ENCODE peak calls at places on chromosome 20, in five cellular contexts. W is upper lobe of right lung, V is transverse colon, Z is heart right ventricle, I is neural progenitor cell. H is an unnamed sample.

GRCh38 chr20:47479093-47479492 is 22.6 kb upstream of the NCOA3 start:
- DNase-seq in W (no peak), V (no peak), Z (no peak), I (no peak), H (no peak)

GRCh38 chr20:35285806-35286076 is 1.2 kb upstream of the EIF6 start:
- DNase-seq in W (no peak), V (no peak), Z (no peak), I (no peak), H (no peak)

GRCh38 chr20:38049800-38050199 is 16.3 kb downstream of the RPRD1B start:
- DNase-seq in W (no peak), V (no peak), Z (no peak), I (no peak), H (no peak)

GRCh38 chr20:35617397-35618031 is 1.9 kb downstream of the SPAG4 start:
- DNase-seq in W (peak; percentile 72), V (peak; percentile 65), Z (peak; percentile 68), I (peak; percentile 79), H (no peak)

GRCh38 chr20:49519777-49520359 is 37.4 kb upstream of the KCNB1 start:
- DNase-seq in W (no peak), V (no peak), Z (no peak), I (no peak), H (no peak)

GRCh38 chr20:58610071-58610800 is 40.8 kb upstream of the STX16 start:
- DNase-seq in W (no peak), V (no peak), Z (no peak), I (no peak), H (no peak)

GRCh38 chr20:56626367-56627121 is 2.6 kb upstream of the TFAP2C start:
- DNase-seq in W (no peak), V (peak; percentile 13), Z (no peak), I (peak; percentile 89), H (no peak)

GRCh38 chr20:10674684-10675455 is 1.1 kb upstream of the JAG1 start:
- DNase-seq in W (peak; percentile 93), V (peak; percentile 90), Z (peak; percentile 83), I (peak; percentile 93), H (no peak)

GRCh38 chr20:46252352-46253091 is 55.8 kb downstream of the CDH22 start:
- DNase-seq in W (no peak), V (no peak), Z (no peak), I (no peak), H (no peak)

GRCh38 chr20:60215786-60216730 is 257.8 kb downstream of the CDH26 start:
- DNase-seq in W (no peak), V (no peak), Z (no peak), I (no peak), H (no peak)

GRCh38 chr20:48339986-48340884 is 487.6 kb downstream of the PREX1 start:
- DNase-seq in W (no peak), V (no peak), Z (no peak), I (no peak), H (no peak)

GRCh38 chr20:8476023-8476422 is 344.0 kb downstream of the PLCB1 start:
- DNase-seq in W (no peak), V (no peak), Z (no peak), I (no peak), H (no peak)

GRCh38 chr20:45407783-45408645 is at the start of gene DBNDD2:
- DNase-seq in W (no peak), V (no peak), Z (peak; percentile 40), I (no peak), H (no peak)

GRCh38 chr20:50248104-50248631 is 57.5 kb downstream of the CEBPB start:
- DNase-seq in W (no peak), V (no peak), Z (no peak), I (no peak), H (no peak)

GRCh38 chr20:58996226-58996611 is 10.8 kb downstream of the CTSZ start:
- DNase-seq in W (no peak), V (no peak), Z (no peak), I (no peak), H (no peak)

GRCh38 chr20:15359056-15359455 is 1021.6 kb upstream of the FLRT3 start:
- DNase-seq in W (no peak), V (no peak), Z (no peak), I (no peak), H (no peak)

GRCh38 chr20:61054411-61054810 is 197.7 kb upstream of the CDH4 start:
- DNase-seq in W (no peak), V (no peak), Z (no peak), I (no peak), H (no peak)

GRCh38 chr20:64168381-64169088 is 4.3 kb downstream of the MYT1 start:
- DNase-seq in W (no peak), V (no peak), Z (no peak), I (no peak), H (no peak)

GRCh38 chr20:19990911-19991707 is 26.1 kb upstream of the NAA20 start:
- DNase-seq in W (no peak), V (no peak), Z (no peak), I (peak; percentile 50), H (no peak)

GRCh38 chr20:9269280-9269971 is 200.5 kb downstream of the PLCB4 start:
- DNase-seq in W (no peak), V (no peak), Z (no peak), I (no peak), H (no peak)

GRCh38 chr20:4119854-4120209 is 104.5 kb upstream of the RNF24 start:
- DNase-seq in W (no peak), V (no peak), Z (no peak), I (no peak), H (no peak)

GRCh38 chr20:39605908-39606307 is 643.8 kb downstream of the DHX35 start:
- DNase-seq in W (no peak), V (no peak), Z (no peak), I (no peak), H (no peak)

GRCh38 chr20:39108746-39109145 is 146.6 kb downstream of the DHX35 start:
- DNase-seq in W (no peak), V (no peak), Z (no peak), I (no peak), H (no peak)

GRCh38 chr20:10696650-10697049 is 22.9 kb upstream of the JAG1 start:
- DNase-seq in W (no peak), V (no peak), Z (no peak), I (peak; percentile 14), H (no peak)

GRCh38 chr20:22490287-22491187 is 93.8 kb downstream of the FOXA2 start:
- DNase-seq in W (peak; percentile 84), V (peak; percentile 83), Z (no peak), I (peak; percentile 86), H (no peak)

GRCh38 chr20:2752631-2753455 is 47.6 kb downstream of the CPXM1 start:
- DNase-seq in W (no peak), V (peak; percentile 38), Z (no peak), I (peak; percentile 90), H (no peak)

GRCh38 chr20:371755-372542 is 8.6 kb upstream of the TRIB3 start:
- DNase-seq in W (peak; percentile 93), V (peak; percentile 59), Z (peak; percentile 72), I (no peak), H (no peak)

GRCh38 chr20:37355252-37356180 is 9.6 kb downstream of the SRC start:
- DNase-seq in W (peak; percentile 28), V (no peak), Z (no peak), I (no peak), H (no peak)

GRCh38 chr20:58900292-58900931 is 47.9 kb downstream of the GNAS start:
- DNase-seq in W (no peak), V (no peak), Z (no peak), I (peak; percentile 70), H (no peak)

GRCh38 chr20:63522981-63523611 is 2.5 kb downstream of the PPDPF start:
- DNase-seq in W (no peak), V (no peak), Z (peak; percentile 21), I (peak; percentile 1), H (no peak)

GRCh38 chr20:57107208-57107607 is 159.2 kb downstream of the BMP7 start:
- DNase-seq in W (no peak), V (no peak), Z (no peak), I (no peak), H (no peak)

GRCh38 chr20:50395258-50395729 is 114.9 kb upstream of the PTPN1 start:
- DNase-seq in W (peak; percentile 87), V (peak; percentile 62), Z (peak; percentile 79), I (no peak), H (no peak)

GRCh38 chr20:34979366-34980153 is 23.9 kb downstream of the MYH7B start:
- DNase-seq in W (no peak), V (peak; percentile 19), Z (peak; percentile 79), I (peak; percentile 53), H (no peak)

GRCh38 chr20:4887586-4887985 is 113.7 kb downstream of the SLC23A2 start:
- DNase-seq in W (no peak), V (no peak), Z (no peak), I (no peak), H (no peak)

GRCh38 chr20:5621305-5621704 is 128.9 kb upstream of the SHLD1 start:
- DNase-seq in W (no peak), V (no peak), Z (peak; percentile 27), I (no peak), H (no peak)

GRCh38 chr20:48604426-48604825 is 223.4 kb downstream of the PREX1 start:
- DNase-seq in W (peak; percentile 50), V (no peak), Z (no peak), I (no peak), H (no peak)

GRCh38 chr20:47120346-47120745 is 225.7 kb downstream of the EYA2 start:
- DNase-seq in W (no peak), V (no peak), Z (no peak), I (no peak), H (no peak)

GRCh38 chr20:57251344-57251743 is 15.1 kb downstream of the BMP7 start:
- DNase-seq in W (no peak), V (no peak), Z (no peak), I (peak; percentile 27), H (no peak)

GRCh38 chr20:57346477-57346876 is 4.6 kb upstream of the RAE1 start:
- DNase-seq in W (peak; percentile 75), V (peak; percentile 77), Z (peak; percentile 62), I (peak; percentile 86), H (no peak)

GRCh38 chr20:17878912-17879602 is 89.5 kb downstream of the SNX5 start:
- DNase-seq in W (no peak), V (no peak), Z (no peak), I (no peak), H (no peak)
- TF ChIP-seq CTCF in W (peak; percentile 14), V (no peak), Z (no peak), I (no peak), H (no peak)

GRCh38 chr20:62325172-62325905 is 22.5 kb downstream of the ADRM1 start:
- DNase-seq in W (no peak), V (no peak), Z (no peak), I (no peak), H (no peak)
- H3K9me3 ChIP-seq in W (no peaks in the 10 kb centered on the region), V (no peaks in the 10 kb centered on the region), Z (no peaks in the 10 kb centered on the region), I (no peaks in the 10 kb centered on the region), H (no peaks in the 10 kb centered on the region)

GRCh38 chr20:32623667-32624157 is 38.6 kb upstream of the NOL4L start:
- DNase-seq in W (no peak), V (no peak), Z (no peak), I (no peak), H (no peak)
- TF ChIP-seq CTCF in W (no peak), V (no peak), Z (no peak), I (peak; percentile 26), H (no peak)

GRCh38 chr20:54879393-54879792 is 404.0 kb downstream of the DOK5 start:
- DNase-seq in W (no peak), V (no peak), Z (no peak), I (no peak), H (no peak)
- H3K9me3 ChIP-seq in W (no peaks in the 10 kb centered on the region), V (no peaks in the 10 kb centered on the region), Z (peaks cover 10% of the 10 kb centered on the region), I (no peaks in the 10 kb centered on the region), H (no peaks in the 10 kb centered on the region)

H was measured in esophagus squamous epithelium.